ENCODE peak calls at places on chromosomes 7 and 10, in eight cellular contexts. I, A, J, M, T, E, C and O are unnamed samples.

GRCh38 chr7:94643771-94644545 is 12.0 kb downstream of the SGCE start:
- DNase-seq in J (no peak), A (no peak), I (no peak), E (no peak), M (no peak), C (no peak), T (no peak), O (no peak)

GRCh38 chr7:117323877-117324699 is 1.2 kb upstream of the WNT2 start:
- DNase-seq in C (peak), T (no peak), I (peak), A (no peak), E (peak), M (peak), J (peak), O (peak)

GRCh38 chr10:113059001-113059780 is 109.1 kb downstream of the TCF7L2 start:
- DNase-seq in E (peak), T (no peak), A (no peak), M (no peak), J (no peak), I (no peak), C (peak), O (peak)

GRCh38 chr10:11525503-11525902 is 85.9 kb downstream of the USP6NL start:
- DNase-seq in E (no peak), I (no peak), T (no peak), M (no peak), A (no peak), J (no peak), C (peak), O (peak)

GRCh38 chr10:113441220-113441619 is 111.6 kb upstream of the HABP2 start:
- DNase-seq in M (no peak), E (peak), T (no peak), J (no peak), A (peak), C (no peak), I (no peak), O (no peak)

GRCh38 chr10:80511984-80512634 is 25.6 kb upstream of the SH2D4B start:
- DNase-seq in M (no peak), A (no peak), I (no peak), J (no peak), C (no peak), T (no peak), E (no peak), O (peak)

GRCh38 chr10:11654659-11655058 is 43.2 kb upstream of the USP6NL start:
- DNase-seq in A (no peak), C (no peak), T (no peak), E (no peak), I (no peak), M (no peak), J (no peak), O (no peak)

GRCh38 chr7:145884716-145885514 is 231.7 kb upstream of the CNTNAP2 start:
- DNase-seq in E (no peak), C (no peak), J (no peak), I (no peak), M (no peak), T (no peak), A (no peak), O (no peak)

GRCh38 chr10:48475943-48476278 is 129.0 kb downstream of the ARHGAP22 start:
- DNase-seq in J (no peak), E (no peak), C (no peak), A (no peak), T (no peak), I (no peak), M (no peak), O (no peak)

GRCh38 chr10:126521354-126521753 is 133.1 kb upstream of the ADAM12 start:
- DNase-seq in C (no peak), M (no peak), A (no peak), J (no peak), I (no peak), E (no peak), T (no peak), O (no peak)

GRCh38 chr10:17685227-17685840 is 41.4 kb downstream of the STAM start:
- DNase-seq in A (no peak), T (no peak), I (no peak), E (no peak), J (no peak), C (no peak), M (no peak), O (no peak)

GRCh38 chr7:6528401-6529130 is 22.7 kb downstream of the GRID2IP start:
- DNase-seq in C (no peak), T (no peak), E (no peak), I (no peak), A (peak), M (no peak), J (no peak), O (no peak)

GRCh38 chr10:22662693-22663330 is 51.6 kb downstream of the PIP4K2A start:
- DNase-seq in A (no peak), J (no peak), I (no peak), T (no peak), M (no peak), C (no peak), E (no peak), O (no peak)

GRCh38 chr7:74023037-74023436 is 4.9 kb upstream of the ELN start:
- DNase-seq in I (no peak), T (no peak), C (peak), E (peak), J (no peak), A (no peak), M (peak), O (peak)

GRCh38 chr7:149736478-149737360 is 36.7 kb downstream of the ZNF467 start:
- DNase-seq in J (peak), E (no peak), M (no peak), I (no peak), T (no peak), C (no peak), A (no peak), O (no peak)

GRCh38 chr7:79302281-79302680 is 151.2 kb downstream of the MAGI2 start:
- DNase-seq in I (no peak), M (no peak), T (no peak), J (no peak), E (no peak), A (no peak), C (no peak), O (no peak)

DNA sequence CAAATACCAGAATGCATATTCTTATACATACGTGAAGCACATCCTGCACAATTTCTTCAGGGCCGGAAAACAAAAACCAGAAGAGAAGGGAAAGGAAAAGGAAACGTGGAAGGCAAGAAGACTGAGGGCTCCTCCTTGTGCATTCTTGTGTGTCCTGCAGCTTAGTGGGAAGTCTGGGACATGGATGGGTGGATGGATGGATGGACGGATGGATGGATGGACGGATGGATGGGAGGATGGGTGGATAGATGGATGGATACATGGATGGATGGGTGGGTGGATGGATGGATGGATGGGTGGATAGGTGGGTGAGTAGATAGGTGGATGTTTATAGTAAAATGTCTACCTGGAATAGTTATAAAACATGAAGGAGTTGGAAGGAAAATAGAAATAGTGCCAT is 30.8 kb upstream of the SLC35B4 start:
- DNase-seq in J (no peak), I (no peak), M (no peak), A (no peak), E (no peak), C (no peak), T (no peak), O (no peak)
- TF ChIP-seq CTCF in J (no peak), I (no peak), M (no peak), A (no peak), E (peak), C (no peak), T (no peak), O (no peak)

GRCh38 chr10:95688648-95689047 is 5.1 kb downstream of the TCTN3 start:
- DNase-seq in I (no peak), A (no peak), T (no peak), E (no peak), C (no peak), J (no peak), M (no peak), O (no peak)
- TF ChIP-seq CTCF in I (no peak), A (no peak), T (no peak), E (no peak), C (no peak), J (no peak), M (no peak), O (no peak)

GRCh38 chr10:116511365-116511764 is 34.4 kb upstream of the PNLIP start:
- DNase-seq in C (no peak), E (no peak), M (no peak), T (peak), I (no peak), A (no peak), J (no peak), O (no peak)
- TF ChIP-seq CTCF in C (no peak), E (no peak), M (no peak), T (peak), I (no peak), A (peak), J (no peak), O (no peak)

GRCh38 chr10:43682956-43683355 is 34.3 kb upstream of the ZNF32 start:
- DNase-seq in C (peak), J (no peak), M (no peak), I (no peak), A (no peak), E (peak), T (no peak), O (no peak)

GRCh38 chr10:43681721-43682120 is 33.0 kb upstream of the ZNF32 start:
- DNase-seq in T (no peak), E (no peak), I (no peak), J (no peak), M (no peak), A (no peak), C (no peak), O (no peak)

GRCh38 chr10:43685744-43686143 is 37.1 kb upstream of the ZNF32 start:
- DNase-seq in E (no peak), J (no peak), M (no peak), A (no peak), T (peak), C (no peak), I (no peak), O (no peak)

GRCh38 chr10:43684198-43684559 is 35.5 kb upstream of the ZNF32 start:
- DNase-seq in A (no peak), I (no peak), M (no peak), J (no peak), T (no peak), E (no peak), C (no peak), O (no peak)

GRCh38 chr10:43683451-43684197 is 34.9 kb upstream of the ZNF32 start:
- DNase-seq in M (peak), T (no peak), I (peak), J (no peak), C (peak), A (peak), E (no peak), O (no peak)
- TF ChIP-seq CTCF in M (no peak), T (peak), I (peak), J (peak), C (peak), A (peak), E (peak), O (no peak)

GRCh38 chr7:86280150-86280549 is 363.6 kb upstream of the GRM3 start:
- DNase-seq in E (no peak), T (no peak), C (no peak), J (no peak), M (no peak), A (no peak), I (no peak), O (no peak)

GRCh38 chr7:86282014-86282682 is 361.6 kb upstream of the GRM3 start:
- DNase-seq in C (no peak), J (no peak), M (peak), E (no peak), T (no peak), A (no peak), I (no peak), O (no peak)
- TF ChIP-seq CTCF in C (no peak), J (no peak), M (no peak), E (no peak), T (no peak), A (no peak), I (no peak), O (no peak)

GRCh38 chr10:132891994-132892393 is 50.4 kb downstream of the CFAP46 start:
- DNase-seq in T (no peak), C (peak), I (peak), J (no peak), E (peak), M (peak), A (no peak), O (peak)
- TF ChIP-seq CTCF in T (no peak), C (no peak), I (no peak), J (no peak), E (no peak), M (no peak), A (no peak), O (no peak)